ENCODE peak calls at places on chromosomes 6 and 20, in eight cellular contexts. One of them, this sample, is unnamed.

GRCh38 chr6:166275714-166276166 is 32.5 kb downstream of the PRR18 start:
- DNase-seq in stimulated activated CD8-positive, alpha-beta memory T cell treated with anti-CD3 and anti-CD28 coated beads, Interleukin-15, amount 100 ng/mL, for 4 hours: peak; percentile 36
- DNase-seq in ureter: peak; percentile 66
- DNase-seq in NCI-H1092: peak; percentile 44
- DNase-seq in DMS 273 treated with DMSO at 0.1 percent for 48 hours: no peak
- DNase-seq in HEK293T: peak; percentile 87
- DNase-seq in WERI-Rb-1: peak; percentile 61
- DNase-seq in stromal cell of bone marrow: peak; percentile 23
- DNase-seq in this sample: peak; percentile 18

GRCh38 chr6:40563111-40563510 is 24.1 kb downstream of the LRFN2 start:
- DNase-seq in stimulated activated CD8-positive, alpha-beta memory T cell treated with anti-CD3 and anti-CD28 coated beads, Interleukin-15, amount 100 ng/mL, for 4 hours: no peak
- DNase-seq in ureter: no peak
- DNase-seq in NCI-H1092: no peak
- DNase-seq in DMS 273 treated with DMSO at 0.1 percent for 48 hours: no peak
- DNase-seq in HEK293T: no peak
- DNase-seq in WERI-Rb-1: peak; percentile 40
- DNase-seq in stromal cell of bone marrow: no peak
- DNase-seq in this sample: no peak

GRCh38 chr20:37071481-37071911 is 24.3 kb downstream of the RBL1 start:
- DNase-seq in stimulated activated CD8-positive, alpha-beta memory T cell treated with anti-CD3 and anti-CD28 coated beads, Interleukin-15, amount 100 ng/mL, for 4 hours: peak; percentile 5
- DNase-seq in ureter: no peak
- DNase-seq in NCI-H1092: no peak
- DNase-seq in DMS 273 treated with DMSO at 0.1 percent for 48 hours: no peak
- DNase-seq in HEK293T: no peak
- DNase-seq in WERI-Rb-1: no peak
- DNase-seq in stromal cell of bone marrow: no peak
- DNase-seq in this sample: peak; percentile 16

GRCh38 chr20:9287062-9287461 is 218.2 kb downstream of the PLCB4 start:
- DNase-seq in stimulated activated CD8-positive, alpha-beta memory T cell treated with anti-CD3 and anti-CD28 coated beads, Interleukin-15, amount 100 ng/mL, for 4 hours: no peak
- DNase-seq in ureter: no peak
- DNase-seq in NCI-H1092: no peak
- DNase-seq in DMS 273 treated with DMSO at 0.1 percent for 48 hours: no peak
- DNase-seq in HEK293T: no peak
- DNase-seq in WERI-Rb-1: no peak
- DNase-seq in stromal cell of bone marrow: no peak
- DNase-seq in this sample: no peak

GRCh38 chr6:168962886-168963285 is 290.8 kb downstream of the THBS2 start:
- DNase-seq in stimulated activated CD8-positive, alpha-beta memory T cell treated with anti-CD3 and anti-CD28 coated beads, Interleukin-15, amount 100 ng/mL, for 4 hours: no peak
- DNase-seq in ureter: no peak
- DNase-seq in NCI-H1092: no peak
- DNase-seq in DMS 273 treated with DMSO at 0.1 percent for 48 hours: no peak
- DNase-seq in HEK293T: no peak
- DNase-seq in WERI-Rb-1: no peak
- DNase-seq in stromal cell of bone marrow: peak; percentile 46
- DNase-seq in this sample: peak; percentile 45

GRCh38 chr6:130432838-130433237 is 67.0 kb downstream of the TMEM200A start:
- DNase-seq in stimulated activated CD8-positive, alpha-beta memory T cell treated with anti-CD3 and anti-CD28 coated beads, Interleukin-15, amount 100 ng/mL, for 4 hours: no peak
- DNase-seq in ureter: no peak
- DNase-seq in NCI-H1092: no peak
- DNase-seq in DMS 273 treated with DMSO at 0.1 percent for 48 hours: no peak
- DNase-seq in HEK293T: no peak
- DNase-seq in WERI-Rb-1: no peak
- DNase-seq in stromal cell of bone marrow: no peak
- DNase-seq in this sample: no peak

GRCh38 chr20:60332523-60332922 is 374.3 kb downstream of the CDH26 start:
- DNase-seq in stimulated activated CD8-positive, alpha-beta memory T cell treated with anti-CD3 and anti-CD28 coated beads, Interleukin-15, amount 100 ng/mL, for 4 hours: no peak
- DNase-seq in ureter: no peak
- DNase-seq in NCI-H1092: no peak
- DNase-seq in DMS 273 treated with DMSO at 0.1 percent for 48 hours: no peak
- DNase-seq in HEK293T: no peak
- DNase-seq in WERI-Rb-1: no peak
- DNase-seq in stromal cell of bone marrow: no peak
- DNase-seq in this sample: no peak

GRCh38 chr6:44067760-44068139 is 59.5 kb downstream of the MRPL14 start:
- DNase-seq in stimulated activated CD8-positive, alpha-beta memory T cell treated with anti-CD3 and anti-CD28 coated beads, Interleukin-15, amount 100 ng/mL, for 4 hours: no peak
- DNase-seq in ureter: no peak
- DNase-seq in NCI-H1092: no peak
- DNase-seq in DMS 273 treated with DMSO at 0.1 percent for 48 hours: no peak
- DNase-seq in HEK293T: no peak
- DNase-seq in WERI-Rb-1: no peak
- DNase-seq in stromal cell of bone marrow: no peak
- DNase-seq in this sample: no peak

GRCh38 chr6:150252714-150253444 is 110.0 kb downstream of the PPP1R14C start:
- DNase-seq in stimulated activated CD8-positive, alpha-beta memory T cell treated with anti-CD3 and anti-CD28 coated beads, Interleukin-15, amount 100 ng/mL, for 4 hours: no peak
- DNase-seq in ureter: no peak
- DNase-seq in NCI-H1092: no peak
- DNase-seq in DMS 273 treated with DMSO at 0.1 percent for 48 hours: no peak
- DNase-seq in HEK293T: no peak
- DNase-seq in WERI-Rb-1: no peak
- DNase-seq in stromal cell of bone marrow: no peak
- DNase-seq in this sample: no peak

GRCh38 chr20:22904905-22905304 is 130.2 kb upstream of the SSTR4 start:
- DNase-seq in stimulated activated CD8-positive, alpha-beta memory T cell treated with anti-CD3 and anti-CD28 coated beads, Interleukin-15, amount 100 ng/mL, for 4 hours: no peak
- DNase-seq in ureter: no peak
- DNase-seq in NCI-H1092: no peak
- DNase-seq in DMS 273 treated with DMSO at 0.1 percent for 48 hours: no peak
- DNase-seq in HEK293T: no peak
- DNase-seq in WERI-Rb-1: no peak
- DNase-seq in stromal cell of bone marrow: no peak
- DNase-seq in this sample: no peak

GRCh38 chr6:14638932-14639875 is 521.6 kb downstream of the CD83 start:
- DNase-seq in stimulated activated CD8-positive, alpha-beta memory T cell treated with anti-CD3 and anti-CD28 coated beads, Interleukin-15, amount 100 ng/mL, for 4 hours: no peak
- DNase-seq in ureter: no peak
- DNase-seq in NCI-H1092: no peak
- DNase-seq in DMS 273 treated with DMSO at 0.1 percent for 48 hours: peak; percentile 47
- DNase-seq in HEK293T: peak; percentile 31
- DNase-seq in WERI-Rb-1: peak; percentile 73
- DNase-seq in stromal cell of bone marrow: no peak
- DNase-seq in this sample: peak; percentile 27

GRCh38 chr6:106670236-106670635 is 40.9 kb downstream of the QRSL1 start:
- DNase-seq in stimulated activated CD8-positive, alpha-beta memory T cell treated with anti-CD3 and anti-CD28 coated beads, Interleukin-15, amount 100 ng/mL, for 4 hours: no peak
- DNase-seq in ureter: no peak
- DNase-seq in NCI-H1092: no peak
- DNase-seq in DMS 273 treated with DMSO at 0.1 percent for 48 hours: no peak
- DNase-seq in HEK293T: no peak
- DNase-seq in WERI-Rb-1: no peak
- DNase-seq in stromal cell of bone marrow: no peak
- DNase-seq in this sample: no peak

GRCh38 chr20:50389437-50389807 is 120.8 kb upstream of the PTPN1 start:
- DNase-seq in stimulated activated CD8-positive, alpha-beta memory T cell treated with anti-CD3 and anti-CD28 coated beads, Interleukin-15, amount 100 ng/mL, for 4 hours: no peak
- DNase-seq in ureter: no peak
- DNase-seq in NCI-H1092: no peak
- DNase-seq in DMS 273 treated with DMSO at 0.1 percent for 48 hours: no peak
- DNase-seq in HEK293T: no peak
- DNase-seq in WERI-Rb-1: no peak
- DNase-seq in stromal cell of bone marrow: no peak
- DNase-seq in this sample: no peak

GRCh38 chr20:49893242-49894072 is 21.9 kb downstream of the SPATA2 start:
- DNase-seq in stimulated activated CD8-positive, alpha-beta memory T cell treated with anti-CD3 and anti-CD28 coated beads, Interleukin-15, amount 100 ng/mL, for 4 hours: no peak
- DNase-seq in ureter: no peak
- DNase-seq in NCI-H1092: no peak
- DNase-seq in DMS 273 treated with DMSO at 0.1 percent for 48 hours: no peak
- DNase-seq in HEK293T: no peak
- DNase-seq in WERI-Rb-1: no peak
- DNase-seq in stromal cell of bone marrow: no peak
- DNase-seq in this sample: no peak

GRCh38 chr6:4346659-4347333 is 211.4 kb upstream of the ECI2 start:
- DNase-seq in stimulated activated CD8-positive, alpha-beta memory T cell treated with anti-CD3 and anti-CD28 coated beads, Interleukin-15, amount 100 ng/mL, for 4 hours: no peak
- DNase-seq in ureter: no peak
- DNase-seq in NCI-H1092: no peak
- DNase-seq in DMS 273 treated with DMSO at 0.1 percent for 48 hours: no peak
- DNase-seq in HEK293T: no peak
- DNase-seq in WERI-Rb-1: no peak
- DNase-seq in stromal cell of bone marrow: no peak
- DNase-seq in this sample: no peak

GRCh38 chr6:6796818-6797217 is 208.3 kb downstream of the LY86 start:
- DNase-seq in stimulated activated CD8-positive, alpha-beta memory T cell treated with anti-CD3 and anti-CD28 coated beads, Interleukin-15, amount 100 ng/mL, for 4 hours: no peak
- DNase-seq in ureter: no peak
- DNase-seq in NCI-H1092: no peak
- DNase-seq in DMS 273 treated with DMSO at 0.1 percent for 48 hours: no peak
- DNase-seq in HEK293T: no peak
- DNase-seq in WERI-Rb-1: no peak
- DNase-seq in stromal cell of bone marrow: no peak
- DNase-seq in this sample: no peak

GRCh38 chr6:127641905-127642304 is 64.9 kb downstream of the C6orf58 start:
- DNase-seq in stimulated activated CD8-positive, alpha-beta memory T cell treated with anti-CD3 and anti-CD28 coated beads, Interleukin-15, amount 100 ng/mL, for 4 hours: no peak
- DNase-seq in ureter: no peak
- DNase-seq in NCI-H1092: no peak
- DNase-seq in DMS 273 treated with DMSO at 0.1 percent for 48 hours: no peak
- DNase-seq in HEK293T: peak; percentile 67
- DNase-seq in WERI-Rb-1: peak; percentile 35
- DNase-seq in stromal cell of bone marrow: peak; percentile 22
- DNase-seq in this sample: no peak

GRCh38 chr6:86943819-86944407 is 6.6 kb downstream of the HTR1E start:
- DNase-seq in stimulated activated CD8-positive, alpha-beta memory T cell treated with anti-CD3 and anti-CD28 coated beads, Interleukin-15, amount 100 ng/mL, for 4 hours: no peak
- DNase-seq in ureter: no peak
- DNase-seq in NCI-H1092: no peak
- DNase-seq in DMS 273 treated with DMSO at 0.1 percent for 48 hours: peak; percentile 63
- DNase-seq in HEK293T: no peak
- DNase-seq in WERI-Rb-1: no peak
- DNase-seq in stromal cell of bone marrow: no peak
- DNase-seq in this sample: no peak

GRCh38 chr6:138494312-138494711 is 5.0 kb downstream of the NHSL1 start:
- DNase-seq in stimulated activated CD8-positive, alpha-beta memory T cell treated with anti-CD3 and anti-CD28 coated beads, Interleukin-15, amount 100 ng/mL, for 4 hours: no peak
- DNase-seq in ureter: no peak
- DNase-seq in NCI-H1092: no peak
- DNase-seq in DMS 273 treated with DMSO at 0.1 percent for 48 hours: no peak
- DNase-seq in HEK293T: no peak
- DNase-seq in WERI-Rb-1: no peak
- DNase-seq in stromal cell of bone marrow: no peak
- DNase-seq in this sample: no peak

GRCh38 chr20:61217848-61218247 is 34.2 kb upstream of the CDH4 start:
- DNase-seq in stimulated activated CD8-positive, alpha-beta memory T cell treated with anti-CD3 and anti-CD28 coated beads, Interleukin-15, amount 100 ng/mL, for 4 hours: no peak
- DNase-seq in ureter: no peak
- DNase-seq in NCI-H1092: no peak
- DNase-seq in DMS 273 treated with DMSO at 0.1 percent for 48 hours: no peak
- DNase-seq in HEK293T: no peak
- DNase-seq in WERI-Rb-1: no peak
- DNase-seq in stromal cell of bone marrow: no peak
- DNase-seq in this sample: no peak

GRCh38 chr6:106799008-106799952 is 169.9 kb downstream of the QRSL1 start:
- DNase-seq in stimulated activated CD8-positive, alpha-beta memory T cell treated with anti-CD3 and anti-CD28 coated beads, Interleukin-15, amount 100 ng/mL, for 4 hours: no peak
- DNase-seq in ureter: no peak
- DNase-seq in NCI-H1092: no peak
- DNase-seq in DMS 273 treated with DMSO at 0.1 percent for 48 hours: no peak
- DNase-seq in HEK293T: no peak
- DNase-seq in WERI-Rb-1: no peak
- DNase-seq in stromal cell of bone marrow: peak; percentile 15
- DNase-seq in this sample: peak; percentile 10

GRCh38 chr6:129671442-129672344 is 38.3 kb downstream of the ARHGAP18 start:
- DNase-seq in stimulated activated CD8-positive, alpha-beta memory T cell treated with anti-CD3 and anti-CD28 coated beads, Interleukin-15, amount 100 ng/mL, for 4 hours: peak; percentile 60
- DNase-seq in ureter: no peak
- DNase-seq in NCI-H1092: no peak
- DNase-seq in DMS 273 treated with DMSO at 0.1 percent for 48 hours: no peak
- DNase-seq in HEK293T: no peak
- DNase-seq in WERI-Rb-1: no peak
- DNase-seq in stromal cell of bone marrow: no peak
- DNase-seq in this sample: no peak

GRCh38 chr6:136228811-136229210 is 21.3 kb downstream of the MTFR2 start:
- DNase-seq in stimulated activated CD8-positive, alpha-beta memory T cell treated with anti-CD3 and anti-CD28 coated beads, Interleukin-15, amount 100 ng/mL, for 4 hours: no peak
- DNase-seq in ureter: no peak
- DNase-seq in NCI-H1092: no peak
- DNase-seq in DMS 273 treated with DMSO at 0.1 percent for 48 hours: no peak
- DNase-seq in HEK293T: no peak
- DNase-seq in WERI-Rb-1: no peak
- DNase-seq in stromal cell of bone marrow: no peak
- DNase-seq in this sample: no peak

GRCh38 chr20:51760905-51761544 is 7.2 kb downstream of the ATP9A start:
- DNase-seq in stimulated activated CD8-positive, alpha-beta memory T cell treated with anti-CD3 and anti-CD28 coated beads, Interleukin-15, amount 100 ng/mL, for 4 hours: no peak
- DNase-seq in ureter: no peak
- DNase-seq in NCI-H1092: no peak
- DNase-seq in DMS 273 treated with DMSO at 0.1 percent for 48 hours: no peak
- DNase-seq in HEK293T: no peak
- DNase-seq in WERI-Rb-1: no peak
- DNase-seq in stromal cell of bone marrow: no peak
- DNase-seq in this sample: no peak

GRCh38 chr20:39676236-39676635 is 714.1 kb downstream of the DHX35 start:
- DNase-seq in stimulated activated CD8-positive, alpha-beta memory T cell treated with anti-CD3 and anti-CD28 coated beads, Interleukin-15, amount 100 ng/mL, for 4 hours: no peak
- DNase-seq in ureter: no peak
- DNase-seq in NCI-H1092: no peak
- DNase-seq in DMS 273 treated with DMSO at 0.1 percent for 48 hours: no peak
- DNase-seq in HEK293T: no peak
- DNase-seq in WERI-Rb-1: no peak
- DNase-seq in stromal cell of bone marrow: no peak
- DNase-seq in this sample: no peak

GRCh38 chr20:11267131-11267761 is 593.4 kb upstream of the JAG1 start:
- DNase-seq in stimulated activated CD8-positive, alpha-beta memory T cell treated with anti-CD3 and anti-CD28 coated beads, Interleukin-15, amount 100 ng/mL, for 4 hours: no peak
- DNase-seq in ureter: peak; percentile 44
- DNase-seq in NCI-H1092: no peak
- DNase-seq in DMS 273 treated with DMSO at 0.1 percent for 48 hours: no peak
- DNase-seq in HEK293T: peak; percentile 39
- DNase-seq in WERI-Rb-1: no peak
- DNase-seq in stromal cell of bone marrow: peak; percentile 88
- DNase-seq in this sample: peak; percentile 88

GRCh38 chr6:85252552-85252951 is 197.3 kb upstream of the NT5E start:
- DNase-seq in stimulated activated CD8-positive, alpha-beta memory T cell treated with anti-CD3 and anti-CD28 coated beads, Interleukin-15, amount 100 ng/mL, for 4 hours: no peak
- DNase-seq in ureter: no peak
- DNase-seq in NCI-H1092: no peak
- DNase-seq in DMS 273 treated with DMSO at 0.1 percent for 48 hours: no peak
- DNase-seq in HEK293T: no peak
- DNase-seq in WERI-Rb-1: no peak
- DNase-seq in stromal cell of bone marrow: no peak
- DNase-seq in this sample: no peak

GRCh38 chr6:89655122-89655521 is 16.6 kb upstream of the LYRM2 start:
- DNase-seq in stimulated activated CD8-positive, alpha-beta memory T cell treated with anti-CD3 and anti-CD28 coated beads, Interleukin-15, amount 100 ng/mL, for 4 hours: no peak
- DNase-seq in ureter: no peak
- DNase-seq in NCI-H1092: no peak
- DNase-seq in DMS 273 treated with DMSO at 0.1 percent for 48 hours: no peak
- DNase-seq in HEK293T: no peak
- DNase-seq in WERI-Rb-1: no peak
- DNase-seq in stromal cell of bone marrow: no peak
- DNase-seq in this sample: no peak

GRCh38 chr20:33846291-33846916 is 35.3 kb downstream of the CHMP4B start:
- DNase-seq in stimulated activated CD8-positive, alpha-beta memory T cell treated with anti-CD3 and anti-CD28 coated beads, Interleukin-15, amount 100 ng/mL, for 4 hours: no peak
- DNase-seq in ureter: no peak
- DNase-seq in NCI-H1092: no peak
- DNase-seq in DMS 273 treated with DMSO at 0.1 percent for 48 hours: peak; percentile 62
- DNase-seq in HEK293T: no peak
- DNase-seq in WERI-Rb-1: no peak
- DNase-seq in stromal cell of bone marrow: peak; percentile 23
- DNase-seq in this sample: no peak

This sample was measured in GM04504.